ENCODE peak calls at places on chromosomes 6 and 20, in nine cellular contexts. T, F, V, D, I, M, Z, G and B are unnamed samples.

GRCh38 chr6:51963980-51964379 is 123.4 kb downstream of the PKHD1 start:
- DNase-seq in V (no peak), T (no peak), M (no peak), Z (no peak), G (no peak), F (no peak), D (no peak), I (no peak), B (no peak)

GRCh38 chr6:134097114-134097707 is 44.8 kb upstream of the SLC2A12 start:
- DNase-seq in M (peak; percentile 65), I (peak; percentile 29), G (peak; percentile 55), D (peak; percentile 75), V (peak; percentile 61), T (peak; percentile 39), F (peak; percentile 51), Z (no peak), B (no peak)

GRCh38 chr6:26104457-26105108 is 17.4 kb downstream of the HFE start:
- DNase-seq in G (no peak), D (no peak), F (no peak), I (no peak), Z (no peak), V (peak; percentile 26), M (no peak), T (no peak), B (no peak)

GRCh38 chr20:61731363-61732181 is 334.1 kb downstream of the TAF4 start:
- DNase-seq in G (no peak), Z (no peak), V (no peak), M (no peak), F (no peak), I (no peak), D (peak; percentile 72), T (no peak), B (no peak)

GRCh38 chr6:110066091-110066490 is 88.0 kb downstream of the GPR6 start:
- DNase-seq in F (no peak), Z (no peak), T (no peak), M (no peak), I (no peak), V (no peak), G (no peak), D (no peak), B (no peak)

GRCh38 chr20:64146936-64147451 is 17.3 kb upstream of the MYT1 start:
- DNase-seq in M (no peak), Z (no peak), F (no peak), D (no peak), G (no peak), T (peak; percentile 10), V (no peak), I (peak; percentile 6), B (no peak)

GRCh38 chr6:166998256-166999144 is 697 bp upstream of the CEP43 start:
- DNase-seq in G (peak; percentile 22), Z (no peak), V (peak; percentile 20), F (peak; percentile 21), M (peak; percentile 16), D (no peak), T (peak; percentile 33), I (no peak), B (no peak)

GRCh38 chr6:150930816-150931215 is 65.3 kb downstream of the MTHFD1L start:
- DNase-seq in Z (no peak), D (peak; percentile 95), V (no peak), M (no peak), T (no peak), G (no peak), I (no peak), F (no peak), B (no peak)

GRCh38 chr20:10504893-10505292 is 69.8 kb downstream of the SLX4IP start:
- DNase-seq in I (no peak), V (no peak), M (no peak), F (peak; percentile 27), D (peak; percentile 21), T (no peak), Z (no peak), G (no peak), B (no peak)

GRCh38 chr6:105137388-105137787 is 42.4 kb downstream of the POPDC3 start:
- DNase-seq in I (peak; percentile 13), D (no peak), V (no peak), F (peak; percentile 27), G (peak; percentile 13), M (no peak), T (peak; percentile 30), Z (no peak), B (no peak)

GRCh38 chr6:125821825-125822281 is 31.1 kb downstream of the NCOA7 start:
- DNase-seq in F (no peak), M (peak; percentile 99), I (no peak), D (no peak), G (no peak), T (peak; percentile 30), V (peak; percentile 48), Z (no peak), B (peak; percentile 45)

GRCh38 chr6:53986165-53986720 is 125.0 kb upstream of the MLIP start:
- DNase-seq in G (no peak), I (no peak), M (peak; percentile 75), T (no peak), V (peak; percentile 45), D (peak; percentile 70), F (no peak), Z (no peak), B (no peak)

GRCh38 chr20:41048475-41049242 is 20.0 kb downstream of the TOP1 start:
- DNase-seq in F (no peak), M (no peak), G (no peak), V (no peak), I (no peak), D (no peak), T (no peak), Z (no peak), B (no peak)

GRCh38 chr6:56511591-56511990 is 131.1 kb downstream of the DST start:
- DNase-seq in I (no peak), T (no peak), Z (no peak), M (no peak), D (no peak), G (no peak), V (no peak), F (no peak), B (no peak)

GRCh38 chr20:44596876-44597275 is 14.5 kb downstream of the PKIG start:
- DNase-seq in Z (no peak), G (no peak), V (no peak), F (no peak), D (no peak), M (no peak), I (no peak), T (no peak), B (no peak)
- H3K27ac ChIP-seq in Z (no peak overlapping the region), G (no peak overlapping the region), V (no peak overlapping the region), F (peak overlapping the region; percentile 94), D (no peak overlapping the region), M (no peak overlapping the region), I (no peak overlapping the region), T (peak overlapping the region; percentile 93), B (peak overlapping the region; percentile 34)

DNA sequence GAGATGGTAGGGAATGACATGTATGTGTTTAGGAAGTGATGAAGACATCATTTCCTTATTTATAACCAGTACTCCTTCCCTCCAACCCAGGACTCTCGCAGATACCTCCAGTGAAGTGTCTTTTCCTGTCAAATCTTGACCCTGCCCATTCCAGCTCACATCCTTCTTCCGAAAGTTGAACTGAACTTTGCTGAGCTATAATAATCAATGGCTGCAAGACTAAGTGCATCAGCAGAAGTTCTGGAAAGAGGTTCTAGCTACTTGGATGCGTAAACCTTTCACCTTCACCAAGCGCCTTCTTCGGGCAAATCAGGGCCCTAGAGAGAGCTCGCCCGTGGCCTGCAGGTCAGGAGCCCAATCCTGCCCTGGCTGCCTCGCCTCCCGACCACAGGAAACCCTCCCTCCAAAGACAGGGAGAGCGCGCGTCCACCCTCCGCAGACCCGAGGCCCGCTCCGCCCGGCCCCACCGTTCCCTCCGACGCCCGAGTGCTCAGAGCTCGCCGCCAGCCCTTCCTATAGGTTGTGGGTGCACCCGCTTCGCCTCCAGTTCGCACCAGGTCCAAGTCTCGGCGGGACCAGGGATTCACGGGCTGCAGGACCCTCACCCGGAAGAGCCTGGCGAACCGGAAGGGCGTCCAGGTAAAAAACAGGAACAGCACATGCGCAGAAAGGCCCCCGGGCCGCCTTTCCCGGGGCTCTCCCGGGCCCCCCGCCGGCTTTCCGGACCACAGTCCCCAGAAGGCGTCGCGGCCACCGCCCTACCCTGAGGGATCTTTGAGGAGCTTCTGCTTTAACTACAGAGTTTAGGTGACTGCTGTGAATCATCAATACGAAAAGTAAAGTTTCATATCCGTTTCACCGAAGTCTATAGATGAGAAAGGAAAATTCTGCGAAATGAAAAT is at the start of gene ZNF334:
- DNase-seq in M (no peak), Z (no peak), T (peak; percentile 81), D (peak; percentile 8), V (peak; percentile 84), F (peak; percentile 70), I (peak; percentile 33), G (peak; percentile 72), B (peak; percentile 61)
- TF ChIP-seq POLR2A in M (no peak), Z (no peak), T (no peak), D (no peak), V (peak; percentile 14), F (peak; percentile 31), I (no peak), G (no peak), B (no peak)

GRCh38 chr20:59137532-59137931 is 26.1 kb upstream of the ZNF831 start:
- DNase-seq in F (no peak), V (no peak), D (no peak), T (peak; percentile 67), M (no peak), G (no peak), I (no peak), Z (no peak), B (no peak)
- H3K4me3 ChIP-seq in F (no peak overlapping the region), V (no peak overlapping the region), D (no peak overlapping the region), T (no peak overlapping the region), M (no peak overlapping the region), G (no peak overlapping the region), I (no peak overlapping the region), Z (no peak overlapping the region), B (no peak overlapping the region)

GRCh38 chr6:14743126-14743464 is 502.8 kb upstream of the JARID2 start:
- DNase-seq in F (no peak), G (no peak), M (no peak), T (no peak), I (no peak), Z (no peak), V (no peak), D (no peak), B (no peak)

GRCh38 chr6:14742680-14743079 is 503.2 kb upstream of the JARID2 start:
- DNase-seq in V (no peak), D (no peak), M (no peak), T (no peak), I (no peak), G (no peak), F (no peak), Z (no peak), B (no peak)

GRCh38 chr6:14743465-14744211 is 502.2 kb upstream of the JARID2 start:
- DNase-seq in V (no peak), Z (no peak), D (peak; percentile 100), M (no peak), G (peak; percentile 33), T (peak; percentile 56), I (no peak), F (no peak), B (peak; percentile 24)

GRCh38 chr6:14742171-14742570 is 503.7 kb upstream of the JARID2 start:
- DNase-seq in I (no peak), T (no peak), D (no peak), Z (no peak), M (no peak), F (no peak), V (no peak), G (no peak), B (no peak)

DNA sequence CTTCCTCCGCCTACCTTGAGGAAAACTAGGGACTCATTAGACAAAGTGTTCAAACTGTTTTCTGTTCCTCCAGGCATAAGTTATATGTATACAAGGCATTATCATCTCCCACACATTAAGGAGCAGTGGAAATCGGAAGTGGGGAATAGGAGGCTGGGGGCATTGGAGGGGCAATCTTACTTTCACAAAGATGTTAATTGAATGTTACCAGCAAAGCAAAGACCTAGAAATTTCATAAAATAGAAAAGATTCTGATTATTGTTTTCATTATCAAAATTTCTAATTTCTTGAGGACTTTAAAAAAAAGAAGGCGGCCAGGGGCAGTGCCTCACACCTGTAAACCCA is 501.7 kb upstream of the JARID2 start:
- DNase-seq in I (no peak), D (no peak), M (no peak), G (no peak), Z (no peak), T (no peak), V (no peak), F (no peak), B (no peak)
- H3K27ac ChIP-seq in I (no peak overlapping the region), D (peak overlapping the region; percentile 18), M (no peak overlapping the region), G (no peak overlapping the region), Z (peak overlapping the region; percentile 84), T (no peak overlapping the region), V (no peak overlapping the region), F (no peak overlapping the region), B (no peak overlapping the region)